ENCODE peak calls at places on chromosomes 12 and 14, in four cellular contexts. One of them, this sample, is unnamed.

GRCh38 chr12:93978553-93978952 is 169.8 kb upstream of the PLXNC1 start:
- DNase-seq in astrocyte of the hippocampus: peak
- DNase-seq in H4: peak
- DNase-seq in choroid plexus epithelial cell: peak
- DNase-seq in this sample: peak

GRCh38 chr12:14602128-14602527 is 34.4 kb upstream of the PLBD1 start:
- DNase-seq in H4: no peak
- DNase-seq in astrocyte of the hippocampus: no peak
- DNase-seq in choroid plexus epithelial cell: no peak
- DNase-seq in this sample: no peak

GRCh38 chr12:38934696-38935095 is 29.3 kb upstream of the CPNE8 start:
- DNase-seq in H4: no peak
- DNase-seq in choroid plexus epithelial cell: no peak
- DNase-seq in astrocyte of the hippocampus: no peak
- DNase-seq in this sample: no peak

GRCh38 chr14:67491741-67492504 is 3.4 kb upstream of the TMEM229B start:
- DNase-seq in H4: no peak
- DNase-seq in choroid plexus epithelial cell: no peak
- DNase-seq in astrocyte of the hippocampus: peak
- DNase-seq in this sample: peak

GRCh38 chr14:101711041-101711861 is 50.3 kb upstream of the PPP2R5C start:
- DNase-seq in astrocyte of the hippocampus: no peak
- DNase-seq in choroid plexus epithelial cell: no peak
- DNase-seq in H4: no peak
- DNase-seq in this sample: no peak

GRCh38 chr14:99654235-99655000 is 9.5 kb downstream of the HHIPL1 start:
- DNase-seq in H4: peak
- DNase-seq in choroid plexus epithelial cell: peak
- DNase-seq in astrocyte of the hippocampus: peak
- DNase-seq in this sample: peak

GRCh38 chr14:68807148-68807600 is 14.3 kb upstream of the ZFP36L1 start:
- DNase-seq in astrocyte of the hippocampus: peak
- DNase-seq in H4: peak
- DNase-seq in choroid plexus epithelial cell: peak
- DNase-seq in this sample: peak

GRCh38 chr12:24742378-24742777 is 206.5 kb downstream of the BCAT1 start:
- DNase-seq in H4: no peak
- DNase-seq in choroid plexus epithelial cell: no peak
- DNase-seq in astrocyte of the hippocampus: no peak
- DNase-seq in this sample: no peak

GRCh38 chr14:81221579-81222102 is 882 bp upstream of the GTF2A1 start:
- DNase-seq in choroid plexus epithelial cell: peak
- DNase-seq in astrocyte of the hippocampus: no peak
- DNase-seq in H4: no peak
- DNase-seq in this sample: peak

GRCh38 chr12:116099664-116100432 is 177.6 kb downstream of the MED13L start:
- DNase-seq in H4: no peak
- DNase-seq in choroid plexus epithelial cell: peak
- DNase-seq in astrocyte of the hippocampus: no peak
- DNase-seq in this sample: no peak

GRCh38 chr12:130879781-130880389 is 8.0 kb downstream of the RAN start:
- DNase-seq in astrocyte of the hippocampus: no peak
- DNase-seq in H4: no peak
- DNase-seq in choroid plexus epithelial cell: no peak
- DNase-seq in this sample: no peak

GRCh38 chr12:122943196-122943595 is 23.1 kb downstream of the ABCB9 start:
- DNase-seq in choroid plexus epithelial cell: no peak
- DNase-seq in astrocyte of the hippocampus: no peak
- DNase-seq in H4: no peak
- DNase-seq in this sample: no peak

GRCh38 chr12:14256139-14256538 is 109.3 kb upstream of the ATF7IP start:
- DNase-seq in astrocyte of the hippocampus: no peak
- DNase-seq in H4: peak
- DNase-seq in choroid plexus epithelial cell: peak
- DNase-seq in this sample: peak

GRCh38 chr12:49674318-49674985 is 32.8 kb downstream of the FMNL3 start:
- DNase-seq in astrocyte of the hippocampus: peak
- DNase-seq in H4: no peak
- DNase-seq in choroid plexus epithelial cell: peak
- DNase-seq in this sample: peak

GRCh38 chr12:57889541-57889989 is 43.0 kb upstream of the CTDSP2 start:
- DNase-seq in H4: peak
- DNase-seq in astrocyte of the hippocampus: no peak
- DNase-seq in choroid plexus epithelial cell: peak
- DNase-seq in this sample: peak

GRCh38 chr12:54933381-54933780 is 51.2 kb downstream of the TESPA1 start:
- DNase-seq in astrocyte of the hippocampus: peak
- DNase-seq in H4: peak
- DNase-seq in choroid plexus epithelial cell: peak
- DNase-seq in this sample: peak

GRCh38 chr14:87149583-87150354 is 843.2 kb downstream of the GALC start:
- DNase-seq in astrocyte of the hippocampus: peak
- DNase-seq in H4: peak
- DNase-seq in choroid plexus epithelial cell: peak
- DNase-seq in this sample: no peak

GRCh38 chr14:56189306-56189705 is 71.1 kb downstream of the PELI2 start:
- DNase-seq in astrocyte of the hippocampus: peak
- DNase-seq in H4: peak
- DNase-seq in choroid plexus epithelial cell: peak
- DNase-seq in this sample: peak

GRCh38 chr14:27367345-27367744 is 769.5 kb upstream of the NOVA1 start:
- DNase-seq in astrocyte of the hippocampus: no peak
- DNase-seq in choroid plexus epithelial cell: no peak
- DNase-seq in H4: no peak
- DNase-seq in this sample: no peak

GRCh38 chr12:114679942-114680341 is 4.0 kb downstream of the TBX3 start:
- DNase-seq in choroid plexus epithelial cell: no peak
- DNase-seq in H4: no peak
- DNase-seq in astrocyte of the hippocampus: no peak
- DNase-seq in this sample: no peak

GRCh38 chr14:64201931-64202330 is 92.2 kb downstream of the ESR2 start:
- DNase-seq in H4: no peak
- DNase-seq in astrocyte of the hippocampus: no peak
- DNase-seq in choroid plexus epithelial cell: no peak
- DNase-seq in this sample: no peak

GRCh38 chr12:89636776-89637160 is 71.9 kb downstream of the ATP2B1 start:
- DNase-seq in H4: no peak
- DNase-seq in choroid plexus epithelial cell: peak
- DNase-seq in astrocyte of the hippocampus: peak
- DNase-seq in this sample: peak

GRCh38 chr14:35879141-35879648 is 53.1 kb downstream of the BRMS1L start:
- DNase-seq in astrocyte of the hippocampus: peak
- DNase-seq in choroid plexus epithelial cell: peak
- DNase-seq in H4: peak
- DNase-seq in this sample: peak

GRCh38 chr12:71186571-71187288 is 28.9 kb upstream of the TSPAN8 start:
- DNase-seq in H4: no peak
- DNase-seq in astrocyte of the hippocampus: no peak
- DNase-seq in choroid plexus epithelial cell: peak
- DNase-seq in this sample: no peak

GRCh38 chr14:32209471-32209870 is 6.4 kb upstream of the RNU6-8 start:
- DNase-seq in H4: no peak
- DNase-seq in choroid plexus epithelial cell: no peak
- DNase-seq in astrocyte of the hippocampus: no peak
- DNase-seq in this sample: no peak

GRCh38 chr12:124428136-124428791 is 133.4 kb downstream of the RFLNA start:
- DNase-seq in H4: no peak
- DNase-seq in astrocyte of the hippocampus: peak
- DNase-seq in choroid plexus epithelial cell: peak
- DNase-seq in this sample: peak

GRCh38 chr12:6361834-6362233 is 13.5 kb downstream of the SCNN1A start:
- DNase-seq in H4: no peak
- DNase-seq in astrocyte of the hippocampus: peak
- DNase-seq in choroid plexus epithelial cell: no peak
- DNase-seq in this sample: peak

GRCh38 chr12:51626115-51626514 is 35.1 kb downstream of the SCN8A start:
- DNase-seq in choroid plexus epithelial cell: no peak
- DNase-seq in astrocyte of the hippocampus: no peak
- DNase-seq in H4: no peak
- DNase-seq in this sample: no peak

GRCh38 chr14:75771614-75772013 is 110.6 kb downstream of the TTLL5 start:
- DNase-seq in astrocyte of the hippocampus: no peak
- DNase-seq in H4: no peak
- DNase-seq in choroid plexus epithelial cell: no peak
- DNase-seq in this sample: no peak

GRCh38 chr14:104741803-104742251 is 11.1 kb upstream of the SIVA1 start:
- DNase-seq in astrocyte of the hippocampus: no peak
- DNase-seq in H4: no peak
- DNase-seq in choroid plexus epithelial cell: no peak
- DNase-seq in this sample: no peak

This sample was measured in amniotic epithelial cell.